ENCODE peak calls at places on chromosomes 13 and 19, in four cellular contexts. W, Z, S and A are unnamed samples.

GRCh38 chr19:46656541-46656940 is 4.4 kb downstream of the DACT3 start:
- DNase-seq in W (no peak), Z (no peak), S (no peak), A (no peak)

GRCh38 chr19:12139309-12139708 is 841 bp downstream of the ZNF20 start:
- DNase-seq in W (no peak), Z (no peak), S (no peak), A (no peak)

GRCh38 chr13:30256713-30257432 is 50.5 kb downstream of the KATNAL1 start:
- DNase-seq in W (no peak), Z (no peak), S (no peak), A (no peak)

GRCh38 chr19:7333198-7334118 is 15.3 kb upstream of the ARHGEF18 start:
- DNase-seq in W (peak), Z (peak), S (no peak), A (no peak)

GRCh38 chr13:29543230-29544215 is 52.0 kb downstream of the SLC7A1 start:
- DNase-seq in W (no peak), Z (no peak), S (no peak), A (no peak)

GRCh38 chr19:17023805-17024204 is 2.8 kb downstream of the CPAMD8 start:
- DNase-seq in W (no peak), Z (no peak), S (no peak), A (no peak)

GRCh38 chr19:2361259-2362038 is 1.4 kb downstream of the TMPRSS9 start:
- DNase-seq in W (no peak), Z (no peak), S (no peak), A (no peak)

GRCh38 chr19:1172353-1173159 is 1.5 kb downstream of the SBNO2 start:
- DNase-seq in W (peak), Z (peak), S (no peak), A (no peak)

GRCh38 chr13:87671824-87672603 is 843 bp downstream of the SLITRK5 start:
- DNase-seq in W (no peak), Z (no peak), S (no peak), A (peak)

GRCh38 chr13:63636231-63636993 is 2220.8 kb upstream of the PCDH20 start:
- DNase-seq in W (no peak), Z (no peak), S (peak), A (no peak)
- TF ChIP-seq CTCF in W (no peak), Z (no peak), S (peak), A (no peak)

DNA sequence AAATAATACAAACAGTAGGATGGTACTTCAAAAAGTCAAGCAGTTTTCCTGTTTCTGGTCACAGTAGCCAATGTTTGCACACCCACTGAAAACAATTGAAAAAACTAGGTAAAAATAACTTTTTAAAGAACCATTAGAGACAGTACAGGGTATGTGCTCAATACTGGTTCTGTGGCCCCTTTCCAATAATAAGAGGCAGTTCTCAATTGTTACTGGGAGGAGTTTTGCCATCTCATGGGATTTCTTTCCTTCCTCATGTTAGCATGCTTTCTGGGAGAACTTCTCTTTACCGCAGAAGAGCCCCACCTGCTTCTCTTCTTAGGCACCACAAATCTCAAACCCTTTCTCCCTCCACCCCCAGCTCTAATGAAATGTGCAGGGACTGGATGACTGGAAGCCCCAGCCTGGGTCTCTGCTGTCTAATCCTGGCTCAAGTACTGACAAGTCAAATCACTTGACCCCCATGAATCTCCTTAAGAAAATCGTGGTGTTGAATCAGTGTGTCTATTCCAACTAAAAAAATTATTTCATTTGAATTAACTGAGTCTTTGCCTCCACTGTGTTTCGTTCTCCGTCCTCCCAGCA is 14.6 kb downstream of the METTL21C start:
- DNase-seq in W (no peak), Z (no peak), S (no peak), A (no peak)
- TF ChIP-seq CTCF in W (no peak), Z (no peak), S (no peak), A (no peak)

DNA sequence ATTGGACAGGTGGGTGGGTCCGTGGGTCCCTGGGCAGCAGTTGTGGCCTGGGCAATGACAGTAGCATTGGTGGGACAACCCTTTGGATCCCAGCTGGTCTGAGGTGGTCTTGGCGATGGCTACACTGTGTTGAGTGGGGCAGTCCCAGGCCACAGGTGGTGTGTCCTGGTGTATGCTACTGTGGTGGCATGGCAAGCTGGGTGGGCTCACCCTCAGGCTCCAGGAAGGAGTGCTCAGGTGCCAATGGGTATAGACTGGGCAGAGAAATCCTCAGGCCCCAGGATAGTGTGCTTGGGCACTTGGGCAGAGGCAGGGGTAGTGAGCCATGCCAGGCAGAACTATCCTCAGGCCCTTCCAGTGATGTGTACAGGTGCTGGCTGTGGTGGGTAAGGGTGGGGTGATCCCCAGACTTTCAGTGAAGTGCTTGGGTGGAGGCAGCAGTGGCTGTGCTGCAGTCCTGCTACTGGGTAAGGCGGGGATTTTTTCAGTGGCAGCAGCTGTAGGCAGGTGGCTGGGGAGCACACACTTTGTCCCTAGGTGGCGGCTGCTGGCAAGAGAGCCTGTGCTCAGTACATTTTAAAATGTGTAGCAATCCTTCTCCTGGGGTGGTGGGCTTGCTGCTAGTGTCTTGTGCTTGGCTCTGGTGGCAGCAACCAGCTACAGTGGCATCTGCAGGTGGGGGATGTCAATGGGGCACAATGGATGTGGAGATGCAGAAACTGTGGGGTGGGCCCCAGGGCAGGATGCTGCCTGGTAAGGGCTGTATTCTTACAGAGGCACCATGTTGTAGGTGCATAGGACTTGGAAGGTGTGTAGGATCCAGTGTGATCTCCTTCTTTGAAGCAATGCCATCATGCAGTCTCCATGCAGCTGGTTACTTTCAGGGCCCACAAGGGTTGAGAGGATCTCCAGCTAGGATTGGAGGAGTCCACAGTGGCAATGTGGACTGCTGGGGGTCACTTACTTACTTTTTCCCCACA is 64.9 kb downstream of the DNAJC3 start:
- DNase-seq in W (no peak), Z (no peak), S (no peak), A (no peak)
- TF ChIP-seq CTCF in W (no peak), Z (no peak), S (no peak), A (no peak)

DNA sequence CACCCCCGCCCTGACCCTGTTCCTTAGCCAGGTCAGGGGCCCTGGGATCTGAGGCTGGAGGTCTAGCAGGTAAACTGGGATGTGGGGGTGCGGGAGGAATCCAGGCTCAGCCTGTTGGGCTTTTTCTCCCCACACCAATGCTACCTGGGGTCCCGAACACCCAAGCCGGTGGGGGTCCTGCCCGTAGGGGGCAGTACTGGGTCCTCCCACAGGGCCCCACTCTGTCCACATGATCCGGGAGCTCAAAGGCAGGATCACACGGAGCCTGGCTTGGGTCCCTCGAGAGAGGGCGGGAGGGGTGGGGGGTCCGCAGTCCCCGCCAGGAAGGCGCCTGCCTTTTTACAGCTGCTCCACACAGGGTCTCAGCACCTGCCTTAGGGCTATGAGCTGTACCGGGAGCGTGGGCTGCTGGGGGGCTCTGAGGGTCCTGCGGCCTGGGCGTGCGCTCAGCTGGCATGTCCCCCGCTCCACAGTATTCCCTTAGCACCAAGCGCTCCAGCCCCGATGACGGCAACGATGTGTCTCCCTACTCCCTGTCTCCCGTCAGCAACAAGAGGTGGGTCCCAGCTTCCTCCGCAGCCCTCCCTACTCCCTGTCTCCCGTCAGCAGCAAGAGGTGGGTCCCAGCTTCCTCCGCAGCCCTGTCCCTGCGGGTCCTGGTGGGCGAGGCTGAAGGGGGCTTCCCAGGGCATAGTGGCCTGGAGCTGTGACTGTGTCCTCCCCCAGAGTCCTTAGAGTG is 12.3 kb upstream of the TEKTIP1 start:
- DNase-seq in W (no peak), Z (no peak), S (no peak), A (no peak)
- TF ChIP-seq CTCF in W (no peak), Z (no peak), S (no peak), A (peak)

GRCh38 chr19:38792250-38793111 is 3.5 kb downstream of the LGALS7B start:
- DNase-seq in W (peak), Z (peak), S (no peak), A (no peak)
- TF ChIP-seq CTCF in W (peak), Z (peak), S (no peak), A (no peak)

DNA sequence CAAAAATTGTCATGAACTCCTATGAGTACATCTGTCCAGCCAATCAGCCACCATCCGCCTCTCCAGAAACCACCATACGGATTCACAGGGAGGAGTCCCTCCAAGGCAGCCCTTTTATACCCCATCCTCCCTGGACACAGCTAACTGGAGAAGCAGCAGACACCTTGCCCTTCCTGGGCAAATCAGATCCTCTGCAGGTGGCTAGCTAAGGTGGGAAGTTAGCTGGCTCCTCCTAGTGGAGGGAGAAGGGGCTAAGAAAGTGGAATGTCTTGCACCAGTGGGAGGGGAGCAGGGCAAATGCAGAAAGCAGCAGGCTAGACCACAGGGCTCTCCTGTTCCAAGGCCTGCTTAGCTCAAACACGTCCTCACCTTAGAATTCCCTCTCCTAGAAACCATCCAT is 46.2 kb upstream of the UQCRFS1 start:
- DNase-seq in W (no peak), Z (no peak), S (no peak), A (no peak)
- TF ChIP-seq CTCF in W (no peak), Z (no peak), S (peak), A (no peak)

DNA sequence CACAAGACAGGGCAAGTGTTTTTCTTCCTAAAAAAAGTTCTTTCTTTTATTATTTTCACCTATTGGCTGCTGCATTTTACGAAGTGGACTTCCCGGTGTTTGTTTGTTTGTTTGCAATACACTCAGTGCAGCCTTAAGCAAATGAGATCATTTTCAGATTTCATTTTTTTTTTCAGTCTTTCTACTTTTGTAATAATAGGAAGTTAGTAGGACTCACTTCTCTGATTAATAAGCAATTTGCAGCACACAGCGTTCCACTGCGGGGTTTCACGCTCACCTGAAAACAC is 128.3 kb downstream of the STK24 start:
- DNase-seq in W (no peak), Z (no peak), S (no peak), A (no peak)
- TF ChIP-seq CTCF in W (no peak), Z (no peak), S (no peak), A (no peak)

GRCh38 chr19:58228584-58229254 is at the start of gene ZNF544:
- DNase-seq in W (peak), Z (peak), S (peak), A (peak)

GRCh38 chr19:58227964-58228583 is 640 bp upstream of the ZNF544 start:
- DNase-seq in W (no peak), Z (no peak), S (no peak), A (peak)

DNA sequence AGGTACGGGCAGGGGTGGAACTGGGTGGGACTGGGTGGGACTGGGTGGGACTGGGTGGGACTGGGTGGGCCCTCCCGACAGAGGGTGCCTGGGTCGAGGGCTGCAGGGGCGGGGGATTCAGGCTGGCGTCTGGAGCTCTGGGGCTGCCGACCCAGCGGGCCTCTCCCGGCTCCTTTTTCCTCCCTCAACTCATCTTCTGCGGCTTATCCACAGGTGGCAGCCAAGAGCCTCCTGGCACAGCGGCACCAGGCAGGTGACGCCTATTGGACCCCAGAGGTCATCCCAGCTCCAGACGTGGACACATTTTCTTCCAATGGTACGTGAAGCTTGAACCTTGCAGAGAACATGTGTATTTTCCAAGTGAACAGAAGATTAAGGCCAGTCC is 533 bp downstream of the ZNF544 start:
- DNase-seq in W (no peak), Z (no peak), S (peak), A (no peak)
- TF ChIP-seq CTCF in W (no peak), Z (no peak), S (no peak), A (no peak)

DNA sequence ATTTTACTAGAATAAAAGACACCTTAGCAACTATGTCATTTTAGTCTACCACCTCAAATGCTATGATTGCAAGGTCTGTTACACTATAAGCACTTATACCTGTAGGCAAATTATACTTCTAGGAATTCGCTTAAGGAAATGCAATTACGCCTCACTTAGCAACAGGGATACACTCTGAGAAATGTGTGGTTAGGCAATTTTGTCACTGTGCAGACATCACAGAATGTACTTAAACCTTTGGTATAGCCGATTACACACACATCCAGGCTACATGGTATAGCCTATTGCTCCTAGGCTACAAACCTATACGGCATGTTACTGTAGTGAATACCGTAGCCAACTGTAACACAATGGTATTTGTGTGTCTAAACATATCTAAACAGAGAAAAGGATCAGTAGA is 30.0 kb upstream of the ZNF573 start:
- DNase-seq in W (no peak), Z (no peak), S (no peak), A (no peak)
- TF ChIP-seq CTCF in W (no peak), Z (no peak), S (no peak), A (no peak)